ENCODE peak calls at places on chromosomes 7 and 10, in seven cellular contexts. One of them, this sample, is unnamed.

GRCh38 chr10:70684374-70684773 is 12.1 kb downstream of the ADAMTS14 start:
- DNase-seq in endothelial cell of umbilical vein: no peak
- DNase-seq in anterior cingulate cortex: no peak
- DNase-seq in stimulated activated CD4-positive, alpha-beta T cell treated with anti-CD3 and anti-CD28 coated beads, Interleukin-1b, Interleukin-23, amount 100 ng/mL, for 24 hours: no peak
- DNase-seq in NCI-H1694 treated with DMSO at 0.1 percent for 48 hours: no peak
- DNase-seq in NT2/D1: no peak
- DNase-seq in left cardiac atrium: no peak
- DNase-seq in this sample: no peak

GRCh38 chr10:1567742-1568495 is 169.4 kb downstream of the ADARB2 start:
- DNase-seq in stimulated activated CD4-positive, alpha-beta T cell treated with anti-CD3 and anti-CD28 coated beads, Interleukin-1b, Interleukin-23, amount 100 ng/mL, for 24 hours: no peak
- DNase-seq in endothelial cell of umbilical vein: no peak
- DNase-seq in anterior cingulate cortex: no peak
- DNase-seq in left cardiac atrium: no peak
- DNase-seq in NCI-H1694 treated with DMSO at 0.1 percent for 48 hours: no peak
- DNase-seq in NT2/D1: no peak
- DNase-seq in this sample: no peak

GRCh38 chr10:122471531-122472177 is 10.3 kb downstream of the HTRA1 start:
- DNase-seq in anterior cingulate cortex: no peak
- DNase-seq in NT2/D1: no peak
- DNase-seq in endothelial cell of umbilical vein: no peak
- DNase-seq in left cardiac atrium: no peak
- DNase-seq in stimulated activated CD4-positive, alpha-beta T cell treated with anti-CD3 and anti-CD28 coated beads, Interleukin-1b, Interleukin-23, amount 100 ng/mL, for 24 hours: no peak
- DNase-seq in NCI-H1694 treated with DMSO at 0.1 percent for 48 hours: no peak
- DNase-seq in this sample: no peak

GRCh38 chr7:90919766-90920165 is 323.6 kb downstream of the CDK14 start:
- DNase-seq in left cardiac atrium: no peak
- DNase-seq in endothelial cell of umbilical vein: no peak
- DNase-seq in stimulated activated CD4-positive, alpha-beta T cell treated with anti-CD3 and anti-CD28 coated beads, Interleukin-1b, Interleukin-23, amount 100 ng/mL, for 24 hours: no peak
- DNase-seq in NCI-H1694 treated with DMSO at 0.1 percent for 48 hours: no peak
- DNase-seq in anterior cingulate cortex: no peak
- DNase-seq in NT2/D1: no peak
- DNase-seq in this sample: no peak

GRCh38 chr7:115634633-115635032 is 395.9 kb downstream of the TFEC start:
- DNase-seq in endothelial cell of umbilical vein: peak
- DNase-seq in NT2/D1: no peak
- DNase-seq in left cardiac atrium: no peak
- DNase-seq in anterior cingulate cortex: no peak
- DNase-seq in stimulated activated CD4-positive, alpha-beta T cell treated with anti-CD3 and anti-CD28 coated beads, Interleukin-1b, Interleukin-23, amount 100 ng/mL, for 24 hours: no peak
- DNase-seq in NCI-H1694 treated with DMSO at 0.1 percent for 48 hours: no peak
- DNase-seq in this sample: no peak

GRCh38 chr7:91557789-91558396 is 293.7 kb downstream of the FZD1 start:
- DNase-seq in left cardiac atrium: no peak
- DNase-seq in anterior cingulate cortex: no peak
- DNase-seq in NCI-H1694 treated with DMSO at 0.1 percent for 48 hours: no peak
- DNase-seq in NT2/D1: no peak
- DNase-seq in endothelial cell of umbilical vein: peak
- DNase-seq in stimulated activated CD4-positive, alpha-beta T cell treated with anti-CD3 and anti-CD28 coated beads, Interleukin-1b, Interleukin-23, amount 100 ng/mL, for 24 hours: no peak
- DNase-seq in this sample: no peak

GRCh38 chr10:69726850-69727249 is 74.9 kb upstream of the COL13A1 start:
- DNase-seq in stimulated activated CD4-positive, alpha-beta T cell treated with anti-CD3 and anti-CD28 coated beads, Interleukin-1b, Interleukin-23, amount 100 ng/mL, for 24 hours: no peak
- DNase-seq in endothelial cell of umbilical vein: no peak
- DNase-seq in left cardiac atrium: no peak
- DNase-seq in NCI-H1694 treated with DMSO at 0.1 percent for 48 hours: no peak
- DNase-seq in NT2/D1: no peak
- DNase-seq in anterior cingulate cortex: no peak
- DNase-seq in this sample: no peak

GRCh38 chr10:77328272-77328816 is 309.3 kb downstream of the KCNMA1 start:
- DNase-seq in NT2/D1: no peak
- DNase-seq in endothelial cell of umbilical vein: peak
- DNase-seq in left cardiac atrium: peak
- DNase-seq in stimulated activated CD4-positive, alpha-beta T cell treated with anti-CD3 and anti-CD28 coated beads, Interleukin-1b, Interleukin-23, amount 100 ng/mL, for 24 hours: no peak
- DNase-seq in NCI-H1694 treated with DMSO at 0.1 percent for 48 hours: no peak
- DNase-seq in anterior cingulate cortex: no peak
- DNase-seq in this sample: no peak

GRCh38 chr10:77977975-77978759 is 51.1 kb downstream of the POLR3A start:
- DNase-seq in left cardiac atrium: no peak
- DNase-seq in endothelial cell of umbilical vein: no peak
- DNase-seq in NCI-H1694 treated with DMSO at 0.1 percent for 48 hours: no peak
- DNase-seq in anterior cingulate cortex: no peak
- DNase-seq in NT2/D1: no peak
- DNase-seq in stimulated activated CD4-positive, alpha-beta T cell treated with anti-CD3 and anti-CD28 coated beads, Interleukin-1b, Interleukin-23, amount 100 ng/mL, for 24 hours: no peak
- DNase-seq in this sample: no peak

GRCh38 chr7:54764861-54765260 is 5.8 kb upstream of the SEC61G start:
- DNase-seq in left cardiac atrium: no peak
- DNase-seq in NCI-H1694 treated with DMSO at 0.1 percent for 48 hours: no peak
- DNase-seq in endothelial cell of umbilical vein: no peak
- DNase-seq in anterior cingulate cortex: no peak
- DNase-seq in stimulated activated CD4-positive, alpha-beta T cell treated with anti-CD3 and anti-CD28 coated beads, Interleukin-1b, Interleukin-23, amount 100 ng/mL, for 24 hours: no peak
- DNase-seq in NT2/D1: no peak
- DNase-seq in this sample: no peak

GRCh38 chr7:110382736-110383135 is 708.2 kb upstream of the LRRN3 start:
- DNase-seq in stimulated activated CD4-positive, alpha-beta T cell treated with anti-CD3 and anti-CD28 coated beads, Interleukin-1b, Interleukin-23, amount 100 ng/mL, for 24 hours: no peak
- DNase-seq in anterior cingulate cortex: no peak
- DNase-seq in NT2/D1: no peak
- DNase-seq in endothelial cell of umbilical vein: no peak
- DNase-seq in NCI-H1694 treated with DMSO at 0.1 percent for 48 hours: no peak
- DNase-seq in left cardiac atrium: no peak
- DNase-seq in this sample: no peak

GRCh38 chr7:44177570-44178131 is 11.6 kb downstream of the GCK start:
- DNase-seq in anterior cingulate cortex: no peak
- DNase-seq in left cardiac atrium: peak
- DNase-seq in endothelial cell of umbilical vein: no peak
- DNase-seq in NCI-H1694 treated with DMSO at 0.1 percent for 48 hours: peak
- DNase-seq in stimulated activated CD4-positive, alpha-beta T cell treated with anti-CD3 and anti-CD28 coated beads, Interleukin-1b, Interleukin-23, amount 100 ng/mL, for 24 hours: no peak
- DNase-seq in NT2/D1: peak
- DNase-seq in this sample: no peak

GRCh38 chr10:71963756-71964668 is at the start of gene CHST3:
- DNase-seq in left cardiac atrium: peak
- DNase-seq in NT2/D1: peak
- DNase-seq in endothelial cell of umbilical vein: peak
- DNase-seq in stimulated activated CD4-positive, alpha-beta T cell treated with anti-CD3 and anti-CD28 coated beads, Interleukin-1b, Interleukin-23, amount 100 ng/mL, for 24 hours: no peak
- DNase-seq in NCI-H1694 treated with DMSO at 0.1 percent for 48 hours: no peak
- DNase-seq in anterior cingulate cortex: peak
- DNase-seq in this sample: no peak

GRCh38 chr10:128859738-128860386 is 607.2 kb upstream of the MGMT start:
- DNase-seq in endothelial cell of umbilical vein: no peak
- DNase-seq in stimulated activated CD4-positive, alpha-beta T cell treated with anti-CD3 and anti-CD28 coated beads, Interleukin-1b, Interleukin-23, amount 100 ng/mL, for 24 hours: peak
- DNase-seq in left cardiac atrium: no peak
- DNase-seq in anterior cingulate cortex: no peak
- DNase-seq in NCI-H1694 treated with DMSO at 0.1 percent for 48 hours: no peak
- DNase-seq in NT2/D1: peak
- DNase-seq in this sample: no peak

GRCh38 chr7:117555260-117555659 is 75.4 kb downstream of the CFTR start:
- DNase-seq in NT2/D1: no peak
- DNase-seq in stimulated activated CD4-positive, alpha-beta T cell treated with anti-CD3 and anti-CD28 coated beads, Interleukin-1b, Interleukin-23, amount 100 ng/mL, for 24 hours: no peak
- DNase-seq in left cardiac atrium: no peak
- DNase-seq in endothelial cell of umbilical vein: no peak
- DNase-seq in anterior cingulate cortex: no peak
- DNase-seq in NCI-H1694 treated with DMSO at 0.1 percent for 48 hours: no peak
- DNase-seq in this sample: no peak

GRCh38 chr7:64614812-64615211 is 51.1 kb upstream of the ZNF107 start:
- DNase-seq in NCI-H1694 treated with DMSO at 0.1 percent for 48 hours: no peak
- DNase-seq in left cardiac atrium: no peak
- DNase-seq in stimulated activated CD4-positive, alpha-beta T cell treated with anti-CD3 and anti-CD28 coated beads, Interleukin-1b, Interleukin-23, amount 100 ng/mL, for 24 hours: no peak
- DNase-seq in NT2/D1: no peak
- DNase-seq in anterior cingulate cortex: no peak
- DNase-seq in endothelial cell of umbilical vein: no peak
- DNase-seq in this sample: no peak

GRCh38 chr10:131126321-131127121 is 185.0 kb downstream of the TCERG1L start:
- DNase-seq in left cardiac atrium: no peak
- DNase-seq in NT2/D1: peak
- DNase-seq in stimulated activated CD4-positive, alpha-beta T cell treated with anti-CD3 and anti-CD28 coated beads, Interleukin-1b, Interleukin-23, amount 100 ng/mL, for 24 hours: no peak
- DNase-seq in endothelial cell of umbilical vein: no peak
- DNase-seq in anterior cingulate cortex: peak
- DNase-seq in NCI-H1694 treated with DMSO at 0.1 percent for 48 hours: no peak
- DNase-seq in this sample: no peak

GRCh38 chr7:158649279-158649678 is 55.3 kb downstream of the NCAPG2 start:
- DNase-seq in anterior cingulate cortex: no peak
- DNase-seq in NCI-H1694 treated with DMSO at 0.1 percent for 48 hours: peak
- DNase-seq in endothelial cell of umbilical vein: peak
- DNase-seq in left cardiac atrium: no peak
- DNase-seq in stimulated activated CD4-positive, alpha-beta T cell treated with anti-CD3 and anti-CD28 coated beads, Interleukin-1b, Interleukin-23, amount 100 ng/mL, for 24 hours: no peak
- DNase-seq in NT2/D1: no peak
- DNase-seq in this sample: peak

GRCh38 chr7:130278892-130279690 is 12.4 kb downstream of the CPA2 start:
- DNase-seq in anterior cingulate cortex: no peak
- DNase-seq in left cardiac atrium: no peak
- DNase-seq in NT2/D1: no peak
- DNase-seq in endothelial cell of umbilical vein: peak
- DNase-seq in stimulated activated CD4-positive, alpha-beta T cell treated with anti-CD3 and anti-CD28 coated beads, Interleukin-1b, Interleukin-23, amount 100 ng/mL, for 24 hours: no peak
- DNase-seq in NCI-H1694 treated with DMSO at 0.1 percent for 48 hours: no peak
- DNase-seq in this sample: no peak

GRCh38 chr10:101959349-101959916 is 96.5 kb downstream of the ARMH3 start:
- DNase-seq in anterior cingulate cortex: no peak
- DNase-seq in stimulated activated CD4-positive, alpha-beta T cell treated with anti-CD3 and anti-CD28 coated beads, Interleukin-1b, Interleukin-23, amount 100 ng/mL, for 24 hours: no peak
- DNase-seq in NT2/D1: no peak
- DNase-seq in NCI-H1694 treated with DMSO at 0.1 percent for 48 hours: no peak
- DNase-seq in endothelial cell of umbilical vein: no peak
- DNase-seq in left cardiac atrium: no peak
- DNase-seq in this sample: no peak

GRCh38 chr10:116115233-116115632 is 157.8 kb downstream of the GFRA1 start:
- DNase-seq in endothelial cell of umbilical vein: no peak
- DNase-seq in NT2/D1: no peak
- DNase-seq in NCI-H1694 treated with DMSO at 0.1 percent for 48 hours: no peak
- DNase-seq in stimulated activated CD4-positive, alpha-beta T cell treated with anti-CD3 and anti-CD28 coated beads, Interleukin-1b, Interleukin-23, amount 100 ng/mL, for 24 hours: no peak
- DNase-seq in left cardiac atrium: no peak
- DNase-seq in anterior cingulate cortex: no peak
- DNase-seq in this sample: no peak

GRCh38 chr10:73073627-73074026 is 23.0 kb downstream of the P4HA1 start:
- DNase-seq in endothelial cell of umbilical vein: peak
- DNase-seq in left cardiac atrium: no peak
- DNase-seq in NT2/D1: no peak
- DNase-seq in anterior cingulate cortex: no peak
- DNase-seq in NCI-H1694 treated with DMSO at 0.1 percent for 48 hours: no peak
- DNase-seq in stimulated activated CD4-positive, alpha-beta T cell treated with anti-CD3 and anti-CD28 coated beads, Interleukin-1b, Interleukin-23, amount 100 ng/mL, for 24 hours: no peak
- DNase-seq in this sample: no peak

GRCh38 chr7:50497068-50497642 is 47.0 kb upstream of the FIGNL1 start:
- DNase-seq in stimulated activated CD4-positive, alpha-beta T cell treated with anti-CD3 and anti-CD28 coated beads, Interleukin-1b, Interleukin-23, amount 100 ng/mL, for 24 hours: no peak
- DNase-seq in anterior cingulate cortex: no peak
- DNase-seq in NCI-H1694 treated with DMSO at 0.1 percent for 48 hours: no peak
- DNase-seq in endothelial cell of umbilical vein: peak
- DNase-seq in NT2/D1: no peak
- DNase-seq in left cardiac atrium: no peak
- DNase-seq in this sample: peak

GRCh38 chr10:60820093-60820769 is 42.0 kb downstream of the CDK1 start:
- DNase-seq in left cardiac atrium: no peak
- DNase-seq in NCI-H1694 treated with DMSO at 0.1 percent for 48 hours: no peak
- DNase-seq in anterior cingulate cortex: no peak
- DNase-seq in endothelial cell of umbilical vein: peak
- DNase-seq in NT2/D1: peak
- DNase-seq in stimulated activated CD4-positive, alpha-beta T cell treated with anti-CD3 and anti-CD28 coated beads, Interleukin-1b, Interleukin-23, amount 100 ng/mL, for 24 hours: no peak
- DNase-seq in this sample: peak

GRCh38 chr7:131683536-131684125 is 127.2 kb upstream of the PODXL start:
- DNase-seq in endothelial cell of umbilical vein: no peak
- DNase-seq in anterior cingulate cortex: no peak
- DNase-seq in NCI-H1694 treated with DMSO at 0.1 percent for 48 hours: no peak
- DNase-seq in stimulated activated CD4-positive, alpha-beta T cell treated with anti-CD3 and anti-CD28 coated beads, Interleukin-1b, Interleukin-23, amount 100 ng/mL, for 24 hours: no peak
- DNase-seq in NT2/D1: no peak
- DNase-seq in left cardiac atrium: no peak
- DNase-seq in this sample: no peak

GRCh38 chr7:23530355-23530754 is 1.4 kb downstream of the TRA2A start:
- DNase-seq in anterior cingulate cortex: no peak
- DNase-seq in NCI-H1694 treated with DMSO at 0.1 percent for 48 hours: peak
- DNase-seq in stimulated activated CD4-positive, alpha-beta T cell treated with anti-CD3 and anti-CD28 coated beads, Interleukin-1b, Interleukin-23, amount 100 ng/mL, for 24 hours: no peak
- DNase-seq in NT2/D1: peak
- DNase-seq in endothelial cell of umbilical vein: peak
- DNase-seq in left cardiac atrium: no peak
- DNase-seq in this sample: no peak

GRCh38 chr7:80614911-80615310 is 23.5 kb upstream of the CD36 start:
- DNase-seq in left cardiac atrium: no peak
- DNase-seq in anterior cingulate cortex: no peak
- DNase-seq in NT2/D1: no peak
- DNase-seq in NCI-H1694 treated with DMSO at 0.1 percent for 48 hours: no peak
- DNase-seq in endothelial cell of umbilical vein: no peak
- DNase-seq in stimulated activated CD4-positive, alpha-beta T cell treated with anti-CD3 and anti-CD28 coated beads, Interleukin-1b, Interleukin-23, amount 100 ng/mL, for 24 hours: no peak
- DNase-seq in this sample: no peak

GRCh38 chr7:39525926-39526325 is 40.3 kb upstream of the YAE1 start:
- DNase-seq in anterior cingulate cortex: no peak
- DNase-seq in NT2/D1: no peak
- DNase-seq in NCI-H1694 treated with DMSO at 0.1 percent for 48 hours: no peak
- DNase-seq in stimulated activated CD4-positive, alpha-beta T cell treated with anti-CD3 and anti-CD28 coated beads, Interleukin-1b, Interleukin-23, amount 100 ng/mL, for 24 hours: no peak
- DNase-seq in left cardiac atrium: no peak
- DNase-seq in endothelial cell of umbilical vein: no peak
- DNase-seq in this sample: no peak

GRCh38 chr7:119963654-119964053 is 309.3 kb upstream of the KCND2 start:
- DNase-seq in NT2/D1: no peak
- DNase-seq in endothelial cell of umbilical vein: no peak
- DNase-seq in stimulated activated CD4-positive, alpha-beta T cell treated with anti-CD3 and anti-CD28 coated beads, Interleukin-1b, Interleukin-23, amount 100 ng/mL, for 24 hours: no peak
- DNase-seq in anterior cingulate cortex: no peak
- DNase-seq in left cardiac atrium: no peak
- DNase-seq in NCI-H1694 treated with DMSO at 0.1 percent for 48 hours: no peak
- DNase-seq in this sample: no peak

GRCh38 chr10:76871697-76872295 is 765.8 kb downstream of the KCNMA1 start:
- DNase-seq in NCI-H1694 treated with DMSO at 0.1 percent for 48 hours: no peak
- DNase-seq in NT2/D1: no peak
- DNase-seq in stimulated activated CD4-positive, alpha-beta T cell treated with anti-CD3 and anti-CD28 coated beads, Interleukin-1b, Interleukin-23, amount 100 ng/mL, for 24 hours: no peak
- DNase-seq in left cardiac atrium: no peak
- DNase-seq in endothelial cell of umbilical vein: no peak
- DNase-seq in anterior cingulate cortex: no peak
- DNase-seq in this sample: no peak

GRCh38 chr7:130356760-130357611 is 12.4 kb downstream of the CPA5 start:
- DNase-seq in anterior cingulate cortex: peak
- DNase-seq in endothelial cell of umbilical vein: no peak
- DNase-seq in stimulated activated CD4-positive, alpha-beta T cell treated with anti-CD3 and anti-CD28 coated beads, Interleukin-1b, Interleukin-23, amount 100 ng/mL, for 24 hours: no peak
- DNase-seq in left cardiac atrium: no peak
- DNase-seq in NT2/D1: no peak
- DNase-seq in NCI-H1694 treated with DMSO at 0.1 percent for 48 hours: no peak
- DNase-seq in this sample: peak

GRCh38 chr10:75708060-75708459 is 276.6 kb downstream of the LRMDA start:
- DNase-seq in left cardiac atrium: no peak
- DNase-seq in NCI-H1694 treated with DMSO at 0.1 percent for 48 hours: no peak
- DNase-seq in stimulated activated CD4-positive, alpha-beta T cell treated with anti-CD3 and anti-CD28 coated beads, Interleukin-1b, Interleukin-23, amount 100 ng/mL, for 24 hours: no peak
- DNase-seq in NT2/D1: no peak
- DNase-seq in endothelial cell of umbilical vein: no peak
- DNase-seq in anterior cingulate cortex: no peak
- DNase-seq in this sample: no peak

This sample was measured in AG09319.